ENCODE peak calls at places on chromosome 16, in eight cellular contexts. One of them, this sample, is unnamed.

GRCh38 chr16:17509194-17509593 is 38.4 kb upstream of the XYLT1 start:
- DNase-seq in NCI-H1417: no peak
- DNase-seq in AG04449: no peak
- DNase-seq in activated T-cell treated with anti-CD3 and anti-CD28 coated beads, Interleukin-2, amount 50 U/mL, for 72 hours: no peak
- DNase-seq in GM03348: no peak
- DNase-seq in HEK293T: no peak
- DNase-seq in bronchial epithelial cell: no peak
- DNase-seq in stromal cell of bone marrow: no peak
- DNase-seq in this sample: no peak

GRCh38 chr16:75614247-75614897 is 8.7 kb downstream of the ADAT1 start:
- DNase-seq in NCI-H1417: no peak
- DNase-seq in AG04449: no peak
- DNase-seq in activated T-cell treated with anti-CD3 and anti-CD28 coated beads, Interleukin-2, amount 50 U/mL, for 72 hours: no peak
- DNase-seq in GM03348: peak
- DNase-seq in HEK293T: no peak
- DNase-seq in bronchial epithelial cell: peak
- DNase-seq in stromal cell of bone marrow: no peak
- DNase-seq in this sample: no peak

GRCh38 chr16:81482329-81483063 is 37.9 kb downstream of the CMIP start:
- DNase-seq in NCI-H1417: peak
- DNase-seq in AG04449: no peak
- DNase-seq in activated T-cell treated with anti-CD3 and anti-CD28 coated beads, Interleukin-2, amount 50 U/mL, for 72 hours: no peak
- DNase-seq in GM03348: no peak
- DNase-seq in HEK293T: no peak
- DNase-seq in bronchial epithelial cell: no peak
- DNase-seq in stromal cell of bone marrow: no peak
- DNase-seq in this sample: no peak

GRCh38 chr16:71441348-71441781 is 489 bp downstream of the TLE7 start:
- DNase-seq in NCI-H1417: no peak
- DNase-seq in AG04449: no peak
- DNase-seq in activated T-cell treated with anti-CD3 and anti-CD28 coated beads, Interleukin-2, amount 50 U/mL, for 72 hours: peak
- DNase-seq in GM03348: no peak
- DNase-seq in HEK293T: no peak
- DNase-seq in bronchial epithelial cell: no peak
- DNase-seq in stromal cell of bone marrow: no peak
- DNase-seq in this sample: no peak

GRCh38 chr16:69145658-69146057 is 13.2 kb downstream of the UTP4 start:
- DNase-seq in NCI-H1417: no peak
- DNase-seq in AG04449: no peak
- DNase-seq in activated T-cell treated with anti-CD3 and anti-CD28 coated beads, Interleukin-2, amount 50 U/mL, for 72 hours: no peak
- DNase-seq in GM03348: no peak
- DNase-seq in HEK293T: no peak
- DNase-seq in bronchial epithelial cell: no peak
- DNase-seq in stromal cell of bone marrow: no peak
- DNase-seq in this sample: no peak

GRCh38 chr16:79823644-79824043 is 223.1 kb upstream of the MAF start:
- DNase-seq in NCI-H1417: no peak
- DNase-seq in AG04449: no peak
- DNase-seq in activated T-cell treated with anti-CD3 and anti-CD28 coated beads, Interleukin-2, amount 50 U/mL, for 72 hours: no peak
- DNase-seq in GM03348: no peak
- DNase-seq in HEK293T: no peak
- DNase-seq in bronchial epithelial cell: no peak
- DNase-seq in stromal cell of bone marrow: no peak
- DNase-seq in this sample: no peak

GRCh38 chr16:53372942-53373871 is 61.1 kb upstream of the RBL2 start:
- DNase-seq in NCI-H1417: peak
- DNase-seq in AG04449: no peak
- DNase-seq in activated T-cell treated with anti-CD3 and anti-CD28 coated beads, Interleukin-2, amount 50 U/mL, for 72 hours: peak
- DNase-seq in GM03348: no peak
- DNase-seq in HEK293T: no peak
- DNase-seq in bronchial epithelial cell: peak
- DNase-seq in stromal cell of bone marrow: no peak
- DNase-seq in this sample: no peak

GRCh38 chr16:27924411-27925118 is 138.9 kb downstream of the GSG1L start:
- DNase-seq in NCI-H1417: no peak
- DNase-seq in AG04449: no peak
- DNase-seq in activated T-cell treated with anti-CD3 and anti-CD28 coated beads, Interleukin-2, amount 50 U/mL, for 72 hours: no peak
- DNase-seq in GM03348: no peak
- DNase-seq in HEK293T: peak
- DNase-seq in bronchial epithelial cell: peak
- DNase-seq in stromal cell of bone marrow: peak
- DNase-seq in this sample: no peak

GRCh38 chr16:81541314-81541713 is 96.7 kb downstream of the CMIP start:
- DNase-seq in NCI-H1417: no peak
- DNase-seq in AG04449: no peak
- DNase-seq in activated T-cell treated with anti-CD3 and anti-CD28 coated beads, Interleukin-2, amount 50 U/mL, for 72 hours: no peak
- DNase-seq in GM03348: no peak
- DNase-seq in HEK293T: no peak
- DNase-seq in bronchial epithelial cell: no peak
- DNase-seq in stromal cell of bone marrow: no peak
- DNase-seq in this sample: no peak

GRCh38 chr16:80299416-80299815 is 241.4 kb upstream of the DYNLRB2 start:
- DNase-seq in NCI-H1417: no peak
- DNase-seq in AG04449: no peak
- DNase-seq in activated T-cell treated with anti-CD3 and anti-CD28 coated beads, Interleukin-2, amount 50 U/mL, for 72 hours: no peak
- DNase-seq in GM03348: peak
- DNase-seq in HEK293T: no peak
- DNase-seq in bronchial epithelial cell: no peak
- DNase-seq in stromal cell of bone marrow: no peak
- DNase-seq in this sample: no peak

GRCh38 chr16:907361-907760 is 63.4 kb downstream of the LMF1 start:
- DNase-seq in NCI-H1417: no peak
- DNase-seq in AG04449: no peak
- DNase-seq in activated T-cell treated with anti-CD3 and anti-CD28 coated beads, Interleukin-2, amount 50 U/mL, for 72 hours: no peak
- DNase-seq in GM03348: no peak
- DNase-seq in HEK293T: no peak
- DNase-seq in bronchial epithelial cell: no peak
- DNase-seq in stromal cell of bone marrow: no peak
- DNase-seq in this sample: no peak

GRCh38 chr16:56475226-56475625 is 23.9 kb downstream of the OGFOD1 start:
- DNase-seq in NCI-H1417: peak
- DNase-seq in AG04449: no peak
- DNase-seq in activated T-cell treated with anti-CD3 and anti-CD28 coated beads, Interleukin-2, amount 50 U/mL, for 72 hours: no peak
- DNase-seq in GM03348: no peak
- DNase-seq in HEK293T: no peak
- DNase-seq in bronchial epithelial cell: no peak
- DNase-seq in stromal cell of bone marrow: no peak
- DNase-seq in this sample: no peak

GRCh38 chr16:11560701-11561439 is 25.8 kb downstream of the LITAF start:
- DNase-seq in NCI-H1417: no peak
- DNase-seq in AG04449: no peak
- DNase-seq in activated T-cell treated with anti-CD3 and anti-CD28 coated beads, Interleukin-2, amount 50 U/mL, for 72 hours: peak
- DNase-seq in GM03348: no peak
- DNase-seq in HEK293T: peak
- DNase-seq in bronchial epithelial cell: peak
- DNase-seq in stromal cell of bone marrow: no peak
- DNase-seq in this sample: no peak

GRCh38 chr16:19718624-19718965 is 524 bp downstream of the IQCK start:
- DNase-seq in NCI-H1417: peak
- DNase-seq in AG04449: no peak
- DNase-seq in activated T-cell treated with anti-CD3 and anti-CD28 coated beads, Interleukin-2, amount 50 U/mL, for 72 hours: no peak
- DNase-seq in GM03348: peak
- DNase-seq in HEK293T: no peak
- DNase-seq in bronchial epithelial cell: no peak
- DNase-seq in stromal cell of bone marrow: no peak
- DNase-seq in this sample: no peak

GRCh38 chr16:989354-989814 is 7.8 kb downstream of the SOX8 start:
- DNase-seq in NCI-H1417: no peak
- DNase-seq in AG04449: no peak
- DNase-seq in activated T-cell treated with anti-CD3 and anti-CD28 coated beads, Interleukin-2, amount 50 U/mL, for 72 hours: no peak
- DNase-seq in GM03348: no peak
- DNase-seq in HEK293T: no peak
- DNase-seq in bronchial epithelial cell: no peak
- DNase-seq in stromal cell of bone marrow: no peak
- DNase-seq in this sample: no peak

GRCh38 chr16:16021988-16022682 is 72.7 kb downstream of the ABCC1 start:
- DNase-seq in NCI-H1417: no peak
- DNase-seq in AG04449: no peak
- DNase-seq in activated T-cell treated with anti-CD3 and anti-CD28 coated beads, Interleukin-2, amount 50 U/mL, for 72 hours: no peak
- DNase-seq in GM03348: peak
- DNase-seq in HEK293T: peak
- DNase-seq in bronchial epithelial cell: peak
- DNase-seq in stromal cell of bone marrow: peak
- DNase-seq in this sample: peak

GRCh38 chr16:19885456-19886060 is 910 bp upstream of the GPRC5B start:
- DNase-seq in NCI-H1417: no peak
- DNase-seq in AG04449: no peak
- DNase-seq in activated T-cell treated with anti-CD3 and anti-CD28 coated beads, Interleukin-2, amount 50 U/mL, for 72 hours: no peak
- DNase-seq in GM03348: no peak
- DNase-seq in HEK293T: no peak
- DNase-seq in bronchial epithelial cell: no peak
- DNase-seq in stromal cell of bone marrow: no peak
- DNase-seq in this sample: peak

GRCh38 chr16:57003439-57004386 is 14.4 kb downstream of the NLRC5 start:
- DNase-seq in NCI-H1417: no peak
- DNase-seq in AG04449: no peak
- DNase-seq in activated T-cell treated with anti-CD3 and anti-CD28 coated beads, Interleukin-2, amount 50 U/mL, for 72 hours: no peak
- DNase-seq in GM03348: no peak
- DNase-seq in HEK293T: no peak
- DNase-seq in bronchial epithelial cell: no peak
- DNase-seq in stromal cell of bone marrow: no peak
- DNase-seq in this sample: no peak

GRCh38 chr16:67387479-67388079 is 5.7 kb downstream of the TPPP3 start:
- DNase-seq in NCI-H1417: no peak
- DNase-seq in AG04449: no peak
- DNase-seq in activated T-cell treated with anti-CD3 and anti-CD28 coated beads, Interleukin-2, amount 50 U/mL, for 72 hours: no peak
- DNase-seq in GM03348: no peak
- DNase-seq in HEK293T: no peak
- DNase-seq in bronchial epithelial cell: no peak
- DNase-seq in stromal cell of bone marrow: no peak
- DNase-seq in this sample: no peak

GRCh38 chr16:2210386-2211365 is at the start of gene BRICD5:
- DNase-seq in NCI-H1417: no peak
- DNase-seq in AG04449: no peak
- DNase-seq in activated T-cell treated with anti-CD3 and anti-CD28 coated beads, Interleukin-2, amount 50 U/mL, for 72 hours: no peak
- DNase-seq in GM03348: no peak
- DNase-seq in HEK293T: no peak
- DNase-seq in bronchial epithelial cell: no peak
- DNase-seq in stromal cell of bone marrow: no peak
- DNase-seq in this sample: no peak

GRCh38 chr16:70428178-70428998 is 10.5 kb downstream of the ST3GAL2 start:
- DNase-seq in NCI-H1417: peak
- DNase-seq in AG04449: peak
- DNase-seq in activated T-cell treated with anti-CD3 and anti-CD28 coated beads, Interleukin-2, amount 50 U/mL, for 72 hours: peak
- DNase-seq in GM03348: peak
- DNase-seq in HEK293T: peak
- DNase-seq in bronchial epithelial cell: peak
- DNase-seq in stromal cell of bone marrow: peak
- DNase-seq in this sample: peak

GRCh38 chr16:3503513-3503912 is 2.7 kb downstream of the CLUAP1 start:
- DNase-seq in NCI-H1417: no peak
- DNase-seq in AG04449: no peak
- DNase-seq in activated T-cell treated with anti-CD3 and anti-CD28 coated beads, Interleukin-2, amount 50 U/mL, for 72 hours: peak
- DNase-seq in GM03348: no peak
- DNase-seq in HEK293T: no peak
- DNase-seq in bronchial epithelial cell: peak
- DNase-seq in stromal cell of bone marrow: no peak
- DNase-seq in this sample: no peak

GRCh38 chr16:77424841-77425604 is 9.8 kb downstream of the ADAMTS18 start:
- DNase-seq in NCI-H1417: no peak
- DNase-seq in AG04449: no peak
- DNase-seq in activated T-cell treated with anti-CD3 and anti-CD28 coated beads, Interleukin-2, amount 50 U/mL, for 72 hours: no peak
- DNase-seq in GM03348: no peak
- DNase-seq in HEK293T: no peak
- DNase-seq in bronchial epithelial cell: no peak
- DNase-seq in stromal cell of bone marrow: peak
- DNase-seq in this sample: peak

GRCh38 chr16:71421911-71422310 is 19.9 kb downstream of the TLE7 start:
- DNase-seq in NCI-H1417: peak
- DNase-seq in AG04449: no peak
- DNase-seq in activated T-cell treated with anti-CD3 and anti-CD28 coated beads, Interleukin-2, amount 50 U/mL, for 72 hours: peak
- DNase-seq in GM03348: peak
- DNase-seq in HEK293T: peak
- DNase-seq in bronchial epithelial cell: peak
- DNase-seq in stromal cell of bone marrow: no peak
- DNase-seq in this sample: no peak

This sample was measured in pons.